ENCODE peak calls at places on chromosomes 3 and 15, in six cellular contexts. W is left ventricle myocardium inferior; J is GM23248; E is tibial artery; V is lower lobe of right lung; Z is CD8-positive, alpha-beta T cell. L is an unnamed sample.

GRCh38 chr3:87982421-87982820 is 76.4 kb downstream of the CGGBP1 start:
- DNase-seq in Z (no peak), J (no peak), V (no peak), E (no peak), W (no peak), L (no peak)

GRCh38 chr3:115659253-115659652 is 35.9 kb downstream of the GAP43 start:
- DNase-seq in V (no peak), W (no peak), Z (no peak), E (no peak), J (peak; percentile 24), L (no peak)

GRCh38 chr3:17157713-17158112 is 273.0 kb downstream of the PLCL2 start:
- DNase-seq in J (peak; percentile 52), Z (no peak), W (no peak), E (no peak), V (no peak), L (no peak)

GRCh38 chr15:51090753-51091152 is 4.0 kb downstream of the TNFAIP8L3 start:
- DNase-seq in W (no peak), V (no peak), J (no peak), E (no peak), Z (no peak), L (no peak)

GRCh38 chr3:171663805-171664204 is 146.5 kb downstream of the PLD1 start:
- DNase-seq in V (no peak), Z (no peak), W (no peak), J (no peak), E (no peak), L (no peak)

GRCh38 chr3:113166719-113167492 is 44.5 kb upstream of the BOC start:
- DNase-seq in J (peak; percentile 66), W (peak; percentile 30), Z (no peak), E (peak; percentile 69), V (no peak), L (no peak)

GRCh38 chr3:150434263-150434662 is 26.2 kb downstream of the TSC22D2 start:
- DNase-seq in W (no peak), V (no peak), J (no peak), E (no peak), Z (no peak), L (no peak)

GRCh38 chr3:6680119-6680806 is 180.7 kb upstream of the GRM7 start:
- DNase-seq in V (no peak), Z (no peak), E (no peak), W (no peak), J (no peak), L (no peak)

GRCh38 chr3:26106119-26106690 is 316.3 kb downstream of the OXSM start:
- DNase-seq in E (no peak), W (no peak), V (no peak), Z (no peak), J (no peak), L (no peak)

GRCh38 chr15:60589253-60589652 is 110.3 kb upstream of the ICE2 start:
- DNase-seq in J (no peak), E (no peak), V (no peak), W (no peak), Z (no peak), L (no peak)

GRCh38 chr15:27623560-27624305 is 475.4 kb downstream of the OCA2 start:
- DNase-seq in W (no peak), Z (no peak), V (no peak), J (no peak), E (no peak), L (no peak)

GRCh38 chr3:36480916-36481648 is 100.8 kb downstream of the STAC start:
- DNase-seq in E (no peak), W (no peak), Z (no peak), J (peak; percentile 88), V (no peak), L (no peak)

GRCh38 chr3:189937302-189938255 is 183.1 kb downstream of the P3H2 start:
- DNase-seq in E (no peak), J (peak; percentile 99), Z (no peak), V (no peak), W (no peak), L (peak; percentile 100)

GRCh38 chr3:184773341-184774186 is 38.4 kb upstream of the VPS8 start:
- DNase-seq in J (peak; percentile 70), V (no peak), Z (no peak), E (peak; percentile 66), W (peak; percentile 45), L (no peak)

GRCh38 chr15:79132361-79132760 is 41.8 kb upstream of the RASGRF1 start:
- DNase-seq in J (no peak), Z (no peak), E (no peak), W (no peak), V (no peak), L (no peak)

GRCh38 chr15:91922701-91923279 is 69.3 kb downstream of the SLCO3A1 start:
- DNase-seq in Z (no peak), E (no peak), V (no peak), W (no peak), J (no peak), L (no peak)

GRCh38 chr15:47184405-47185221 is 532.7 kb upstream of the SEMA6D start:
- DNase-seq in J (peak; percentile 30), E (no peak), W (peak; percentile 17), V (no peak), Z (no peak), L (no peak)

GRCh38 chr3:133944641-133945441 is 49.2 kb upstream of the RAB6B start:
- DNase-seq in E (peak; percentile 35), Z (no peak), W (peak; percentile 25), V (no peak), J (peak; percentile 37), L (no peak)

GRCh38 chr3:45509038-45509767 is 85.3 kb upstream of the LIMD1 start:
- DNase-seq in V (no peak), E (no peak), Z (no peak), J (peak; percentile 98), W (no peak), L (no peak)

GRCh38 chr3:47712398-47712797 is 69.3 kb downstream of the SMARCC1 start:
- DNase-seq in J (no peak), W (no peak), E (no peak), V (no peak), Z (no peak), L (no peak)

GRCh38 chr15:88066758-88067157 is 189.8 kb downstream of the NTRK3 start:
- DNase-seq in Z (no peak), J (no peak), E (no peak), W (no peak), V (no peak), L (no peak)

GRCh38 chr15:68606332-68606731 is 27.5 kb downstream of the CORO2B start:
- DNase-seq in E (no peak), W (no peak), V (no peak), J (no peak), Z (no peak), L (no peak)

DNA sequence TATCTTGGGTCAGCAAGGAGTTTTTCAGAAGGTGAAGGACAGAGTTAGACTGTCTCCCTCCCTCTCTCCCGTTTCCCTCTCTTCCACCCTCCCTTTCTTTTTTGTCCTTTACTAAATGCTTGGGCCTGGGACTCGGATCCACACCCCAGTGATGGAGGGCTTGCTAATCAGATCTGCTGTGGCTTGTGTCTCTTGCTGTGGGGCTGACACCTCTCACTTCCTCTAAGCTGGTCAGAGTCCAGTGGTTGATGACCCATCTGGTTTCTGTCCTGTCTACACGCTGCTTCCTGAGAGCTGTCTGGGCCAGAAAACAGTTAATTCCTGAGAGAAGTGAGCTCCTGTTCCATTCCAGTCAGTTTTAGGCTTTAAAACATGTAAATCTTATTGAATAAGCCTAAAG is 849 bp downstream of the TRAK1 start:
- DNase-seq in E (no peak), W (no peak), V (no peak), Z (no peak), J (peak; percentile 25), L (no peak)
- H3K27ac ChIP-seq in E (peak overlapping the region; percentile 73), W (peak overlapping the region; percentile 88), V (no peak overlapping the region), Z (no peak overlapping the region), J (peak overlapping the region; percentile 97), L (peak overlapping the region; percentile 74)

GRCh38 chr3:21446027-21446426 is 305.0 kb downstream of the ZNF385D start:
- DNase-seq in V (no peak), E (no peak), Z (no peak), J (no peak), W (no peak), L (no peak)

GRCh38 chr3:21449738-21450137 is 301.3 kb downstream of the ZNF385D start:
- DNase-seq in E (no peak), V (no peak), Z (no peak), W (no peak), J (no peak), L (no peak)

GRCh38 chr3:21447471-21448205 is 303.4 kb downstream of the ZNF385D start:
- DNase-seq in Z (no peak), J (peak; percentile 50), V (no peak), E (no peak), W (no peak), L (no peak)

DNA sequence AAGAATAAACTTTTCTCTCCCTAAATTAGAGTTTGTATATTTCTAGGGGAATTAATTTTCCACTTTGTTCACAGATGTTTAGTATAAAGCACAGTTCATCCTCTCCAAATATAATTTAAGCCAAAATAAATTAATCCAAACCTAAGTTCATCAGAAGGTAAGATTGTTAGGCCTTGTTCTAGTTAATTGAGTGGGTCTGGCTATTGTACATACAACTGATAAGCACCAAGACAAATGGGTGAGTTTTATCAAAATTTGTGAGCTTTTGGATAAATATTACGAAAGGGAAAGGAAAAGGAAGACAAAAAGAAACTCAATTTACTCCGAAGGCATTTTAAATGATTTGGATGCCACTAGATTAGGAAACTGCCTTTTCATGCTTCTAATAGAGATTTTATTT is 304.1 kb downstream of the ZNF385D start:
- DNase-seq in V (no peak), W (no peak), J (no peak), E (no peak), Z (no peak), L (no peak)
- H3K27ac ChIP-seq in V (no peak overlapping the region), W (no peak overlapping the region), J (peak overlapping the region; percentile 36), E (no peak overlapping the region), Z (no peak overlapping the region), L (no peak overlapping the region)

DNA sequence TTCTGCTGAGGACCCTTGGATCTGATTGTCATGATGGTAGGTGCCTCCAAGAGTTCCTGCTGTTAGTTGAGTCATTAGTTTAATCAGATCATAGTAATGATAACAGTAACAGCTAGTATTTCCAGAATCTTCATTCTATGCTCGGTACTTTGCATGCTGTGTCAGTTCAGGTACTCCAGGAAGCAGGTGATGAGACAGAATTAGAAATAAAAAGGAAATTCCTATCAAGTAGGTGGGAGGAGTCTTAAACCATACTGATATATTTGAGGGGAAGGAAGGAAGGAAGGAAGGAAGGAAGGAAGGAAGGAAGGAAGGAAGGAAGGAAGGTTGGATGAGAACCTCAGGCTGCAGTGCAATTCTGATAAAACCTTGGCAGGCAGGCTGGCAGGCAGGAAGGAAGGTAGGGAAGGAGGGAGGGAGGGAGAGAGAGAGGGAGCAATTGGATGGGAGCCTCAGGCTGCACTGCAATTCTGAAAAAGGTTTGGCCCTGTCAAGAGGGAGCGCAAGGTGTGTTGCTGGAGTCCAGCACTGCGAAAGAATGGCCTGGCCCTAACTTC is 148.8 kb upstream of the NUDT16 start:
- DNase-seq in Z (no peak), V (no peak), E (no peak), W (no peak), J (no peak), L (no peak)
- H3K27ac ChIP-seq in Z (no peak overlapping the region), V (no peak overlapping the region), E (no peak overlapping the region), W (no peak overlapping the region), J (no peak overlapping the region), L (no peak overlapping the region)

DNA sequence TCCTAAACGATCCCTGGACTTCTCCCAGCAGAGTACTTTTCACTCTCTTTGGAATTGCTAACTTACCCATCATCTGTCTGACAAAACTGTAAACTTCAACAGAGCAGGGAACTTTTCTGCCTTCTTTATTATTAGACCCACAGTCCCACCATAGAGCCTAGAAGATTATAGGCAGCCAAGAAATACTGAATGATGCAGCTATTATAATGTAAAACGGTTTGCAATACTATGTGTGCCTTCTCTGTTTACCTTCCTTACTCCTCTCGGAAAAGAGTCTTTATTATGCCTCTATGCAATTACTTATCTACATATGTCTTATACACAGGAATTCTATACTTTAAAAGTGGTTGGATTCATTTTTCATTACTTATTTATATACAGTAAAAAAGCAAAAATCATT is 36.0 kb downstream of the SHQ1 start:
- DNase-seq in V (no peak), J (no peak), E (no peak), W (no peak), Z (no peak), L (no peak)
- H3K27ac ChIP-seq in V (no peak overlapping the region), J (no peak overlapping the region), E (no peak overlapping the region), W (no peak overlapping the region), Z (no peak overlapping the region), L (no peak overlapping the region)